ENCODE peak calls at places on chromosomes 16 and 17, in five cellular contexts. Y is ascending aorta; O is endodermal cell; S is mesendoderm; M is effector memory CD4-positive, alpha-beta T cell. B is an unnamed sample. For H3K4me1, the result is how much of the 10 kb centered on the place peaks cover.

GRCh38 chr16:67447508-67448076 is 16.7 kb downstream of the HSD11B2 start:
- DNase-seq in Y (no peak), O (peak), S (no peak), M (peak), B (no peak)

GRCh38 chr17:44916781-44917241 is 1.5 kb upstream of the GFAP start:
- DNase-seq in Y (peak), O (peak), S (no peak), M (no peak), B (no peak)

GRCh38 chr17:1829579-1830257 is at the start of the genes RPA1 and SMYD4:
- DNase-seq in Y (peak), O (peak), S (peak), M (peak), B (peak)

GRCh38 chr17:35740216-35740615 is 8.8 kb downstream of the RASL10B start:
- DNase-seq in Y (no peak), O (no peak), S (no peak), M (no peak), B (no peak)

GRCh38 chr16:4376126-4376819 is 4.6 kb downstream of the VASN start:
- DNase-seq in Y (peak), O (no peak), S (no peak), M (no peak), B (peak)

GRCh38 chr17:74785981-74786360 is 9.8 kb upstream of the NAT9 start:
- DNase-seq in Y (no peak), O (no peak), S (no peak), M (no peak), B (no peak)

GRCh38 chr17:58331815-58332719 is 3.5 kb upstream of the TSPOAP1 start:
- DNase-seq in Y (peak), O (no peak), S (no peak), M (peak), B (peak)

GRCh38 chr17:39754958-39755549 is 17.3 kb downstream of the GRB7 start:
- DNase-seq in Y (no peak), O (peak), S (peak), M (no peak), B (no peak)

GRCh38 chr16:6573577-6573976 is 759.1 kb upstream of the RBFOX1 start:
- DNase-seq in Y (no peak), O (peak), S (peak), M (no peak), B (peak)

GRCh38 chr16:88358033-88358481 is 24.7 kb upstream of the ZNF469 start:
- DNase-seq in Y (no peak), O (no peak), S (no peak), M (no peak), B (no peak)

GRCh38 chr16:35252356-35252936 is 1793.0 kb downstream of the TP53TG3F start:
- DNase-seq in Y (no peak), O (no peak), S (peak), M (no peak), B (no peak)

GRCh38 chr17:63171428-63172205 is 205.6 kb downstream of the TANC2 start:
- DNase-seq in Y (no peak), O (no peak), S (no peak), M (no peak), B (no peak)

GRCh38 chr17:51799981-51800380 is 358.5 kb downstream of the CA10 start:
- DNase-seq in Y (no peak), O (no peak), S (no peak), M (no peak), B (no peak)

GRCh38 chr16:50671644-50672260 is 9.4 kb downstream of the SNX20 start:
- DNase-seq in Y (no peak), O (peak), S (peak), M (no peak), B (no peak)

GRCh38 chr17:63035271-63035670 is 69.2 kb downstream of the TANC2 start:
- DNase-seq in Y (no peak), O (no peak), S (no peak), M (no peak), B (no peak)

GRCh38 chr16:11152677-11153321 is 103.2 kb downstream of the SOCS1 start:
- DNase-seq in Y (no peak), O (no peak), S (no peak), M (no peak), B (no peak)

GRCh38 chr16:72848759-72849664 is 198.9 kb downstream of the ZFHX3 start:
- DNase-seq in Y (peak), O (peak), S (no peak), M (no peak), B (peak)

GRCh38 chr17:83196088-83196765 is 116.8 kb downstream of the METRNL start:
- DNase-seq in Y (no peak), O (no peak), S (no peak), M (no peak), B (peak)

GRCh38 chr17:63440127-63440769 is 5.9 kb downstream of the CYB561 start:
- DNase-seq in Y (no peak), O (peak), S (no peak), M (no peak), B (peak)

GRCh38 chr16:15993946-15994665 is 44.7 kb downstream of the ABCC1 start:
- DNase-seq in Y (peak), O (no peak), S (no peak), M (no peak), B (no peak)

GRCh38 chr16:25065899-25066298 is 45.6 kb upstream of the LCMT1 start:
- DNase-seq in Y (no peak), O (peak), S (peak), M (no peak), B (no peak)

GRCh38 chr16:54286330-54287017 is at the start of gene IRX3:
- DNase-seq in Y (peak), O (peak), S (peak), M (no peak), B (peak)

GRCh38 chr17:57982452-57983170 is 5.4 kb downstream of the VEZF1 start:
- DNase-seq in Y (no peak), O (no peak), S (no peak), M (no peak), B (no peak)

GRCh38 chr16:58026139-58026704 is 668 bp downstream of the MMP15 start:
- DNase-seq in Y (no peak), O (peak), S (peak), M (no peak), B (no peak)

GRCh38 chr17:43352579-43352978 is 46.2 kb upstream of the ARL4D start:
- DNase-seq in Y (no peak), O (no peak), S (no peak), M (no peak), B (no peak)

GRCh38 chr17:80663783-80664206 is 119.2 kb downstream of the RPTOR start:
- DNase-seq in Y (no peak), O (peak), S (no peak), M (no peak), B (no peak)

GRCh38 chr17:72699566-72699965 is 392.9 kb downstream of the SLC39A11 start:
- DNase-seq in Y (no peak), O (no peak), S (no peak), M (no peak), B (no peak)

GRCh38 chr16:5916711-5917191 is 819.2 kb upstream of the EEF2KMT start:
- DNase-seq in Y (no peak), O (peak), S (peak), M (no peak), B (no peak)

GRCh38 chr16:51048544-51048943 is 102.5 kb downstream of the SALL1 start:
- DNase-seq in Y (no peak), O (peak), S (peak), M (no peak), B (no peak)

GRCh38 chr16:86876499-86876898 is 298.1 kb downstream of the FOXL1 start:
- DNase-seq in Y (no peak), O (no peak), S (no peak), M (no peak), B (no peak)

GRCh38 chr17:57782051-57782490 is 37.0 kb upstream of the CCDC182 start:
- DNase-seq in Y (no peak), O (peak), S (peak), M (no peak), B (no peak)

DNA sequence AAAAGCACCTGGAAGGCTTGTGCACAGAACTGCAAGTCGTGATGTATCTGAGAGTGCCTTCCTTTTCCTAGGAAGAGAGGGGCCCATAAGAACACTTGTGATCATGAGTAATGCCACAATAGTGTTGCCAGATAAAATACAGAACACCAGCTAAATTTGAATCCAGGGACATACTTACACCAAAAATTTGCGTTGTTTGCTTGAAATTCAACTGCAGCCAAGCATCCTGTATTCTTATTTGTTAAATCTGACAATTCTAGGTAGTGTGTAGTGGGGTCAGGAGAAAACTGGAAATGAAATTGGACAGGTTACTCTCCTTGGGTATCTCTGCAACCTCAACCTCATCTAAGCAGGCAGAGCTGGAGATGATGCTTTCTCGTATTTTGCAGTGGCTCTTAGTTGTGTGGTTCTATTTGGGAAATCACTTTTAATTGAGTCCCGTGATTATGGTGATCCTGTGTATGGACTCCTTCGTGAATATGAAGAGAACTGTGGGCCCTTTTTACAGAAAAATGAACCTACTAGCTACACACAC is 12.0 kb downstream of the SLC35B1 start:
- DNase-seq in Y (no peak), O (no peak), S (no peak), M (no peak), B (no peak)
- H3K4me1 ChIP-seq in Y (under half), O (under half), S (under half), M (under half), B (under half)

DNA sequence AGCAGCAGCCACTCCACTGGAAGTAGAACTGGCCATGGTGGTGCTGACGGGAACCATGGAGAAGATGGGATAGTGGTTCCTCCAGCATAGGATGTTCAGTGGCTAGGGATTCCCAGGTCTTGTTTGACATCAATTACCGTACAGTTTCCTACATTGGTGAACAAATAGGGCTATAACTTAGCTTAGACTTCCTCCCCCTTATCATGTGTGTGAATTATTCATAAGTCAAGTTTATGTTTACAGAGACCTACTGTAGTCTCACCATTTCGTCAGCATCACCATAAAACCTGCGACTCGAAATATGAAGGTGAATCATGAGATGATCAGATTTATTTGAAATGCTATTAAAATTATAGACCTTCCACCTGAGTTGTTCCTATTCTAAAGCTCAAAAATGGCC is 1.2 kb downstream of the KRTAP2-3 start:
- DNase-seq in Y (no peak), O (no peak), S (no peak), M (no peak), B (no peak)
- H3K27ac ChIP-seq in Y (no peak), O (no peak), S (no peak), M (no peak), B (no peak)

DNA sequence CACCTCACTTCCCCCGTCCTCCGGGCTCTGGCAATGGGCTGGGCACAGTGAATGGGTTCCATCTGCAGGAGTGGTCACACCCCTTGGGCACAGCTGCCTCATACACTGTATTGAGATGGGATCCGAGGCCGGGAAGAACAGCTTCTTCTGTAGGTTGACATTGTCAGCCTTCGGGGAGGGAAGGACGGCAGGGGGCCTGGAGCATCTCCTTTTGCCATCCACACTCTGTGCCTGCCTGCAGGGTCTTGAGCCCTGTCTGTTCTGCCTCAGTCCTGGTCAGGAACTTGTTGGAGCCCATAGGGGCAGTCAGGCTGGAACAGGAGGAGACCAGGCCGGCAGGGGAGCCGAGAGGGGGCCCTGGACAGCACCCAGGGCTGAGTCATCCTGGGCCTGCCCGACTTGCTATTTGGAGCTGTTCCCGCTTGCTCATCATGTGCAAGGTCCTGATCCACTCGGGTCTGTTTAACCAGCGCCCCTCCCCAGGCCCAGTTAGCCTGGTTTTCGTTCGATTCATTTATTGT is 286.8 kb downstream of the SEC14L1 start:
- DNase-seq in Y (peak), O (no peak), S (no peak), M (no peak), B (no peak)
- H3K4me1 ChIP-seq in Y (half or more), O (under half), S (under half), M (half or more), B (half or more)

DNA sequence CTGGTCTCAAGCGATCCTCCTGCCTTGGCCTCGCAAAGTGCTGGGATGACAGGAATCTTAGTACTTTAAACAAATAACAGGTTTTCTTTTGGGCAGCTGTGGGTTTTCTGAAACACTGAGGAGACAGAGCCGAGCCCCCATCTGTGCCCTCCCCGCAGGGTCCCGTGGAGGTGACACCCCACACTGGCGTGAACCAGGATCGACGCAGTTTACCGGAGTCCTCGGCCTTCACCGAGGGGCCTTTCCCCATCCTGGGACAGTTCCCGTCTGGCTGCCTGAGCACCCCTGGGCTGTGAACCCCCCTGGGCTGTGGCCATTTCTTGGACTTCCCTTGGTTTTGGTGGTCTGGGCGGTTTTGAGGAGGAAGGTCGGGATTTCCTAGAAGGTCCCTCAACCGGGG is 15.3 kb upstream of the GNG13 start:
- DNase-seq in Y (no peak), O (no peak), S (no peak), M (no peak), B (no peak)
- H3K27ac ChIP-seq in Y (no peak), O (no peak), S (no peak), M (no peak), B (no peak)

DNA sequence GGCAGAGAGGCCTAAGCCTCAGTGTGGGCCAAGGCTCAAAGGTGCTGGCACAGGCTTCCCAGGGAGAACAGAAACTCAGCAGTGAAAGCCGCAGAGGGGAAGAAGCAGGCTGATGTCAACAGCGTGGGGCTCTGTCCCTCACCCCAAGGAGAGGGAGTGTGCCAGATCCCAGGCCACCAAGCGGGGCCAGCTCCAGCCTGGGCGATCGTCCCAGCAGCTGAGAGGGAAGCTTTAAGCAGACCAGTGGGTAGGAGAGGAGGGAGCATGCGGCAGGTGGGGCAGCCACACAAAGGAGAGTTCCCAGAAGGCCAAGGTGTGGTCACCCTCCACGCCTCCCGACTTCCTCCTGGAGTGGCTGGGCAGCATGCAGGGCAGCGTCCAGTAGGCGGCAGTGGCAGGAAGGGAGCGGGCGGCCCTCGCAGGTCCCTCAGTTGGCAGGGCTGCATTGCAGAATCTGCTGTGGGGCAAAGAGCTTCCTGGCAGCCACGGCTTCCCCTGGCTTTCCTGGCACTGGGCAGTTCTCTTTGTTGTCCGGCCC is 6.0 kb downstream of the SYNGR2 start:
- DNase-seq in Y (peak), O (no peak), S (no peak), M (no peak), B (peak)
- H3K4me1 ChIP-seq in Y (half or more), O (under half), S (under half), M (under half), B (under half)

GRCh38 chr16:82585675-82586074 is 41.1 kb upstream of the CDH13 start:
- DNase-seq in Y (no peak), O (no peak), S (peak), M (no peak), B (no peak)
- H3K27ac ChIP-seq in Y (no peak), O (no peak), S (no peak), M (no peak), B (no peak)

GRCh38 chr17:9242497-9242881 is 221.2 kb downstream of the NTN1 start:
- DNase-seq in Y (no peak), O (no peak), S (no peak), M (no peak), B (peak)

GRCh38 chr17:9242983-9243382 is 221.7 kb downstream of the NTN1 start:
- DNase-seq in Y (no peak), O (no peak), S (no peak), M (no peak), B (no peak)

GRCh38 chr17:9244066-9245052 is 223.0 kb downstream of the NTN1 start:
- DNase-seq in Y (peak), O (no peak), S (no peak), M (no peak), B (no peak)

GRCh38 chr17:9251273-9251672 is 230.0 kb downstream of the NTN1 start:
- DNase-seq in Y (no peak), O (no peak), S (no peak), M (no peak), B (peak)

GRCh38 chr17:9247401-9247938 is 226.2 kb downstream of the NTN1 start:
- DNase-seq in Y (no peak), O (no peak), S (no peak), M (no peak), B (peak)
- H3K4me1 ChIP-seq in Y (under half), O (under half), S (under half), M (under half), B (under half)

DNA sequence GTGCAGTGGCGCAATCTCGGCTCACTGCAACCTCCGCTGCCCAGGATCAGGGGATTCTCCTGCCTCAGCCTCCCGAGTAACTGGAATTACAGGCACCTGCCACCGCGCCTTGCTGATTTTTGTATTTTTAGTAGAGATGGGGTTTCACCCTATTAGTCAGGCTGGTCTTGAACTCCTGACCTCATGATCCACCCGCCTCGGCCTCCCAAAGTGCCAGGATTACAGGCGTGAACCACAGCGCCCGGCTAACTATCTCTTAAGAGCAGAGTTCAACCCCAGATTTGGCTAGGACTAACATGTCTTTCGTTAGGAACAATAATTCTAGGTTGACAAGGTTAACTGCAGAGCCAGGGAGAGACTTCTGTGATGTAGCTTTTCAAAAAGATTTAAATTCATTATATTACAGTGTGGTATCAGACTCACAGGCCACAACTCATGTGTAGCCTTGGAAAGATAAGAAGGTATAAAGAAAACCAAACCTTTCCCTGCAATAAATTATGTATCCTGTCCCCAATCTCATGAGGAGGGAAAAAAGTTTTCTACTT is 4.3 kb downstream of the CHTF8 start:
- DNase-seq in Y (no peak), O (no peak), S (no peak), M (no peak), B (no peak)
- H3K27ac ChIP-seq in Y (no peak), O (no peak), S (no peak), M (no peak), B (no peak)

DNA sequence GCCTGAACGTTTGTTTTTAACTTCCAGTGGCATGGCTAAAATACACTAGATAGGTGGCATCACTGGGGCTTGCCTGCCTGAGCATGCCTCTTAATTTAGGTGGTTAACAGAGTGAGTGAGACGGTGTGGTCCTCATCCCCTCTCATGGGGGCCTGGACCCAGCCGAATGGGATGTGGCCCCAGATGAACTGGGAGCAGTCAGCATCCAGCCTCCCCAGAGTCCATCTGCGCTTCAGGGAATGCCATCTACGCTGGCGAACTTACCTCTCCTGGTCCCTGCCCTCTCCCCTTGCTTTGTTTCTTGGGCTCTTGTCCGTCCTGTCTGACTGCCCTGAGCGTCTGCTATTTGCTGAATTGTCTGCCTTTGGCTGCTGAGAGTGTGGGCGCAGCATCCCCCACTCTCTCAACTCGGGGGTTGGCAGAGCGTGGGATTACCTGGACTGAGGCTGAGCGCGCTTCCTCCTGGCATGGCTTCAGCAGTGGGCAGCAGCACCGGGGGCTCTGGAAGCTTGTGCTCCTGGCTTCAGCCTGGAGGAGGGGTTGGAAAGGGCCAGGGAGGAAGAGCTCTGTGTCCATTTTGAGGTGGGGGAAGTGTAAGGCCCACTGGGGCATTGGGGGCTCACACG is 2.1 kb downstream of the RAB40C start:
- DNase-seq in Y (no peak), O (no peak), S (no peak), M (no peak), B (no peak)
- H3K4me1 ChIP-seq in Y (under half), O (under half), S (under half), M (under half), B (under half)